ENCODE peak calls at places on chromosomes 2 and 18, in five cellular contexts. K, T, A, Z and U are unnamed samples.

GRCh38 chr2:10831387-10831985 is 18.9 kb upstream of the PDIA6 start:
- DNase-seq in K (no peak), T (no peak), A (no peak), Z (no peak), U (no peak)

GRCh38 chr2:239263231-239263936 is 137.4 kb downstream of the HDAC4 start:
- DNase-seq in K (no peak), T (no peak), A (no peak), Z (peak; percentile 70), U (no peak)

GRCh38 chr2:128474014-128474961 is 155.6 kb upstream of the HS6ST1 start:
- DNase-seq in K (no peak), T (no peak), A (no peak), Z (no peak), U (no peak)

GRCh38 chr2:68469935-68470334 is 2.5 kb downstream of the APLF start:
- DNase-seq in K (peak; percentile 22), T (no peak), A (no peak), Z (no peak), U (no peak)

GRCh38 chr18:8619835-8620577 is 10.8 kb downstream of the RAB12 start:
- DNase-seq in K (no peak), T (no peak), A (no peak), Z (peak; percentile 14), U (no peak)

GRCh38 chr2:46857871-46858696 is 57.5 kb downstream of the MCFD2 start:
- DNase-seq in K (no peak), T (no peak), A (peak; percentile 93), Z (no peak), U (peak; percentile 61)

GRCh38 chr2:30265441-30266015 is 34.2 kb downstream of the LBH start:
- DNase-seq in K (peak; percentile 51), T (no peak), A (peak; percentile 11), Z (no peak), U (peak; percentile 49)

GRCh38 chr18:63162271-63163014 is 157.1 kb downstream of the BCL2 start:
- DNase-seq in K (peak; percentile 6), T (no peak), A (peak; percentile 21), Z (no peak), U (no peak)

GRCh38 chr2:8682719-8683667 is 1.1 kb downstream of the ID2 start:
- DNase-seq in K (peak; percentile 59), T (peak; percentile 16), A (peak; percentile 54), Z (peak; percentile 39), U (peak; percentile 60)

GRCh38 chr18:10113156-10114022 is 199.6 kb downstream of the VAPA start:
- DNase-seq in K (peak; percentile 14), T (no peak), A (no peak), Z (no peak), U (no peak)

GRCh38 chr18:79521806-79522205 is 126.1 kb downstream of the NFATC1 start:
- DNase-seq in K (no peak), T (no peak), A (no peak), Z (no peak), U (no peak)

GRCh38 chr2:235536711-235537110 is 42.9 kb downstream of the AGAP1 start:
- DNase-seq in K (no peak), T (no peak), A (no peak), Z (no peak), U (no peak)

GRCh38 chr18:49112031-49112430 is 161.3 kb upstream of the SMAD7 start:
- DNase-seq in K (no peak), T (no peak), A (no peak), Z (no peak), U (no peak)

GRCh38 chr18:37309059-37309458 is 256.5 kb downstream of the CELF4 start:
- DNase-seq in K (peak; percentile 46), T (no peak), A (peak; percentile 14), Z (no peak), U (no peak)

GRCh38 chr2:21996339-21996738 is 872.6 kb downstream of the TDRD15 start:
- DNase-seq in K (no peak), T (no peak), A (no peak), Z (no peak), U (no peak)

GRCh38 chr2:227106845-227107759 is 56.9 kb downstream of the COL4A4 start:
- DNase-seq in K (peak; percentile 81), T (no peak), A (peak; percentile 69), Z (peak; percentile 62), U (peak; percentile 37)

GRCh38 chr18:23540867-23541266 is 37.6 kb downstream of the RMC1 start:
- DNase-seq in K (no peak), T (no peak), A (no peak), Z (no peak), U (no peak)

GRCh38 chr2:164178835-164179470 is 442.3 kb downstream of the GRB14 start:
- DNase-seq in K (peak; percentile 8), T (no peak), A (peak; percentile 51), Z (no peak), U (peak; percentile 29)

GRCh38 chr2:74867841-74868658 is 34.1 kb downstream of the HK2 start:
- DNase-seq in K (peak; percentile 62), T (no peak), A (peak; percentile 91), Z (no peak), U (peak; percentile 83)

GRCh38 chr2:38154395-38154794 is 78.4 kb upstream of the CYP1B1 start:
- DNase-seq in K (no peak), T (no peak), A (no peak), Z (no peak), U (no peak)

GRCh38 chr2:36413218-36413617 is 57.6 kb downstream of the CRIM1 start:
- DNase-seq in K (no peak), T (no peak), A (peak; percentile 55), Z (no peak), U (no peak)

GRCh38 chr2:128395640-128396499 is 77.2 kb upstream of the HS6ST1 start:
- DNase-seq in K (no peak), T (no peak), A (no peak), Z (no peak), U (no peak)

GRCh38 chr18:32629990-32630389 is 142.8 kb downstream of the KLHL14 start:
- DNase-seq in K (no peak), T (no peak), A (no peak), Z (no peak), U (no peak)

GRCh38 chr2:231926761-231927565 is 767 bp upstream of the NPPC start:
- DNase-seq in K (no peak), T (no peak), A (peak; percentile 39), Z (peak; percentile 33), U (no peak)

GRCh38 chr2:58448845-58449244 is 207.7 kb upstream of the FANCL start:
- DNase-seq in K (no peak), T (no peak), A (no peak), Z (no peak), U (no peak)

GRCh38 chr2:100563407-100564247 is 834 bp downstream of the PDCL3 start:
- DNase-seq in K (peak; percentile 5), T (no peak), A (no peak), Z (peak; percentile 64), U (no peak)

GRCh38 chr2:192267484-192267883 is 72.8 kb upstream of the TMEFF2 start:
- DNase-seq in K (peak; percentile 75), T (no peak), A (peak; percentile 77), Z (no peak), U (peak; percentile 55)

GRCh38 chr18:68803371-68803770 is 5.5 kb downstream of the CCDC102B start:
- DNase-seq in K (peak; percentile 48), T (no peak), A (peak; percentile 74), Z (peak; percentile 70), U (peak; percentile 62)

GRCh38 chr18:62585274-62586147 is 62.7 kb downstream of the ZCCHC2 start:
- DNase-seq in K (no peak), T (no peak), A (no peak), Z (no peak), U (no peak)

GRCh38 chr2:8488001-8488738 is 193.7 kb upstream of the ID2 start:
- DNase-seq in K (no peak), T (peak; percentile 58), A (no peak), Z (no peak), U (no peak)

GRCh38 chr2:126664234-126664633 is 8.3 kb downstream of the GYPC start:
- DNase-seq in K (no peak), T (no peak), A (no peak), Z (no peak), U (no peak)

GRCh38 chr18:13178976-13179375 is 39.6 kb upstream of the LDLRAD4 start:
- DNase-seq in K (no peak), T (no peak), A (peak; percentile 16), Z (no peak), U (no peak)

GRCh38 chr2:38017836-38018235 is 58.1 kb downstream of the CYP1B1 start:
- DNase-seq in K (no peak), T (no peak), A (no peak), Z (no peak), U (no peak)

GRCh38 chr2:71071681-71072398 is 3.4 kb downstream of the NAGK start:
- DNase-seq in K (no peak), T (peak; percentile 37), A (no peak), Z (no peak), U (no peak)

GRCh38 chr2:8189316-8189715 is 492.5 kb upstream of the ID2 start:
- DNase-seq in K (no peak), T (no peak), A (no peak), Z (no peak), U (no peak)

GRCh38 chr2:216792222-216793001 is 67.5 kb downstream of the TNP1 start:
- DNase-seq in K (peak; percentile 22), T (no peak), A (peak; percentile 20), Z (peak; percentile 22), U (peak; percentile 32)

GRCh38 chr2:100246163-100247145 is 75.8 kb downstream of the LONRF2 start:
- DNase-seq in K (peak; percentile 18), T (no peak), A (peak; percentile 10), Z (peak; percentile 37), U (no peak)